ENCODE peak calls at places on chromosome 14, in eight cellular contexts. Y is heart left ventricle, V is AG04449, L is cardiac muscle cell, T is PC-9, U is AG09309, O is tibial nerve, S is fibroblast of lung. Q is an unnamed sample.

GRCh38 chr14:66099451-66099850 is 386.7 kb upstream of the CCDC196 start:
- DNase-seq in Y (no peak), V (no peak), L (no peak), T (no peak), U (no peak), O (no peak), S (no peak), Q (no peak)

GRCh38 chr14:32167907-32168306 is 33.9 kb upstream of the RNU6-7 start:
- DNase-seq in Y (no peak), V (no peak), L (no peak), T (no peak), U (no peak), O (no peak), S (no peak), Q (no peak)

GRCh38 chr14:36214476-36215216 is 38.1 kb upstream of the PTCSC3 start:
- DNase-seq in Y (no peak), V (no peak), L (no peak), T (no peak), U (no peak), O (no peak), S (no peak), Q (no peak)

GRCh38 chr14:60645191-60645590 is 4.1 kb downstream of the SIX1 start:
- DNase-seq in Y (no peak), V (no peak), L (no peak), T (no peak), U (no peak), O (no peak), S (no peak), Q (no peak)

GRCh38 chr14:29654910-29655590 is 272.6 kb downstream of the PRKD1 start:
- DNase-seq in Y (no peak), V (no peak), L (peak), T (no peak), U (no peak), O (no peak), S (peak), Q (no peak)

GRCh38 chr14:76778546-76779215 is 17.4 kb downstream of the VASH1 start:
- DNase-seq in Y (no peak), V (no peak), L (no peak), T (no peak), U (no peak), O (no peak), S (no peak), Q (no peak)

GRCh38 chr14:55125403-55125802 is 3.6 kb upstream of the LGALS3 start:
- DNase-seq in Y (no peak), V (no peak), L (no peak), T (peak), U (no peak), O (no peak), S (no peak), Q (no peak)

GRCh38 chr14:52080171-52080800 is 11.4 kb upstream of the NID2 start:
- DNase-seq in Y (no peak), V (no peak), L (peak), T (peak), U (no peak), O (no peak), S (peak), Q (no peak)

GRCh38 chr14:24403294-24404013 is 4.7 kb downstream of the NYNRIN start:
- DNase-seq in Y (no peak), V (no peak), L (peak), T (no peak), U (no peak), O (no peak), S (peak), Q (no peak)

GRCh38 chr14:55245657-55246268 is 25.5 kb upstream of the FBXO34 start:
- DNase-seq in Y (no peak), V (no peak), L (peak), T (no peak), U (no peak), O (no peak), S (peak), Q (peak)

GRCh38 chr14:49940805-49941421 is 48.0 kb downstream of the ARF6 start:
- DNase-seq in Y (no peak), V (peak), L (peak), T (no peak), U (peak), O (no peak), S (no peak), Q (no peak)

GRCh38 chr14:28609228-28609828 is 157.3 kb upstream of the FOXG1 start:
- DNase-seq in Y (no peak), V (peak), L (peak), T (peak), U (no peak), O (peak), S (peak), Q (peak)

GRCh38 chr14:50943261-50943942 is 881 bp downstream of the PYGL start:
- DNase-seq in Y (peak), V (no peak), L (peak), T (peak), U (no peak), O (peak), S (peak), Q (no peak)

GRCh38 chr14:52235434-52235833 is 32.1 kb upstream of the PTGDR start:
- DNase-seq in Y (no peak), V (no peak), L (no peak), T (no peak), U (no peak), O (no peak), S (no peak), Q (no peak)

GRCh38 chr14:91624757-91625156 is 107.1 kb downstream of the CATSPERB start:
- DNase-seq in Y (no peak), V (no peak), L (no peak), T (no peak), U (no peak), O (no peak), S (no peak), Q (no peak)

GRCh38 chr14:34971381-34971780 is 11.4 kb upstream of the SRP54 start:
- DNase-seq in Y (no peak), V (no peak), L (no peak), T (no peak), U (no peak), O (no peak), S (no peak), Q (no peak)

GRCh38 chr14:65100905-65101541 is 1.3 kb downstream of the MAX start:
- DNase-seq in Y (no peak), V (no peak), L (no peak), T (no peak), U (no peak), O (no peak), S (peak), Q (no peak)

GRCh38 chr14:102693006-102693755 is 84.1 kb upstream of the TRAF3 start:
- DNase-seq in Y (no peak), V (no peak), L (no peak), T (no peak), U (no peak), O (no peak), S (no peak), Q (no peak)

GRCh38 chr14:75301666-75302325 is 23.2 kb downstream of the FOS start:
- DNase-seq in Y (peak), V (no peak), L (peak), T (no peak), U (no peak), O (no peak), S (peak), Q (no peak)

GRCh38 chr14:34212574-34212973 is 249.5 kb downstream of the SPTSSA start:
- DNase-seq in Y (no peak), V (no peak), L (no peak), T (no peak), U (no peak), O (no peak), S (no peak), Q (no peak)

GRCh38 chr14:104897286-104898194 is 27.1 kb upstream of the PLD4 start:
- DNase-seq in Y (no peak), V (no peak), L (no peak), T (no peak), U (no peak), O (no peak), S (no peak), Q (no peak)

GRCh38 chr14:64899958-64900357 is 14.3 kb upstream of the CHURC1 start:
- DNase-seq in Y (no peak), V (no peak), L (peak), T (no peak), U (no peak), O (no peak), S (no peak), Q (no peak)

GRCh38 chr14:105476937-105477658 is 2.5 kb downstream of the CRIP2 start:
- DNase-seq in Y (peak), V (no peak), L (peak), T (no peak), U (no peak), O (no peak), S (no peak), Q (no peak)

GRCh38 chr14:30584058-30584630 is 25.2 kb downstream of the G2E3 start:
- DNase-seq in Y (no peak), V (no peak), L (no peak), T (no peak), U (no peak), O (no peak), S (peak), Q (no peak)

DNA sequence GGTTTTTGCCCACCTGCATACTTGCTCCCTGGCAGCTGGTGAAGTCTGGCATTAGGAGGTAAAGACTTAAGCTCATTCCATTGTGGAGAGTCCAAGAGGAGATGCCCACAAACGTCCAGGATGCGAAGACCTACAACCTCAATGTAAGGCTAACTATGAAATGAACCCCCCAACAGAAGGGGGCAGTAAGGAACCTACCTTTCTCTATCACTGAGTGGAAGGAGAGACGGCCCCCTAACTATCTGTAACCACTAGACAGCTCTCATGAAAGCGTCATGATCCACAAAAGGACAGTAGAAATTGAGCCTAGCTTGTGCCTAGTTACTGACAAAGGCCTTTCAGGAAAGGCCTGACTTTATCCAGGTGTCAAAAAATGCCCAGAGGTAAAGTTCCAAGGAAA is 55.3 kb downstream of the ZFYVE21 start:
- DNase-seq in Y (no peak), V (no peak), L (no peak), T (no peak), U (no peak), O (no peak), S (no peak), Q (no peak)
- TF ChIP-seq CTCF in Y (no peak), V (no peak), L (no peak), T (no peak), U (no peak), O (no peak), S (no peak), Q (no peak)

DNA sequence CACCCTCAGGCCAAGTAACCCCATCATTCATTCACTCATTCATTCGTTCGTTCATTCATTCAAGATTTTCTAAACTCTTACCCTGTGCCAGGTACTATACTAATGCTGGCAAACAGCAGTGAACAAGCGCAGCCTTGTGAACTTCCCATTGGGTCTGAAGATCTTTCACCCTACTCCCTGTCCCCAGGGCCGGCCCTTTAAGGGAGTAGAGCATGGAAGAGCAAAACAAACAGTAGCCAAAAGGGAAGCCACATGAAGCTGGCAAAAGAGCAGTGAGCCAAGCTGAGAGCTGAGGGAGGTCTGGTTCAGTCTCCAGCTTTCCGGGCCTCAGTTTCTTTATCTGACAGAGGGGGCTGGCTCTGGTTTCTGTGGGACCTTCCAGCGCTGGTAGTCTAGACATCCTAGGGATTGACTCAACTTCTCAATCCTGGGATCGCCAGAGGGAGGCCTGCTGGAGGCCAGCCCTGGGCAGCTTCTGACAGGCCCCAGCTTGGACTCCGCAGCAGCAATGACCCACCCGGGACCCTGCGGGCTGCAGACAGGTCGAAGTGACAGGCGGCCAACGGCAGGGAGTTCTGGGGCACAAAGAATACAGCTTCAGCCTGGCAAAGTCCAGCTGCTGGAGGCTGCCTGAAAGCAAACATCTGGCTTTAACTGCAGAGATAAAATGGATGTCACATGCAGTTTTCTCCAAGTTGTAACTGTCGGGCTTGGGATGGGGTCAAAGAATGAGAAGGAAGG is 27.1 kb downstream of the ACTN1 start:
- DNase-seq in Y (no peak), V (no peak), L (no peak), T (no peak), U (no peak), O (no peak), S (no peak), Q (no peak)
- H3K4me3 ChIP-seq in Y (no peak), V (peak), L (no peak), T (no peak), U (no peak), O (no peak), S (peak), Q (no peak)

DNA sequence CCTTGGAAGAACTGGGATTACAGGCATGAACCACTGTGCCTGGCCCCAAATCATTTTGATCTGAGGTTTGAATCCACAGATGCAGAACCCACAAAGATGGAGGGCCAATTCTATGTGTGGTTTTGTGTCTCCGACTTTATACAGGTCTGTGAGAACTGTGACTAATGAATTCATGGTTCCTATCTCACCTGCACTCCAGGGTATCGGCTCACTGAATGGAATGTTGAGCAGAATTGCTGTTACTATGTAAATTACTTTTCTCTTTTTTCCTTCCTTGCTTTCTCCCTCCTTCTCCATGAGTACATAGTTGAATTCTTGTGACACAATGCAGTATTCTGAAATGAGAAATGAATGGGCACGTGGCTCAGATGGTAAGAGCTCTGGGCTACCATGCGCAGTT is 21.1 kb upstream of the GALNT16 start:
- DNase-seq in Y (no peak), V (no peak), L (no peak), T (no peak), U (no peak), O (no peak), S (no peak), Q (no peak)
- TF ChIP-seq CTCF in Y (no peak), V (no peak), L (no peak), T (no peak), U (no peak), O (no peak), S (no peak), Q (no peak)

GRCh38 chr14:22836301-22837058 is at the start of gene MMP14:
- DNase-seq in Y (peak), V (no peak), L (peak), T (no peak), U (no peak), O (peak), S (peak), Q (peak)
- H3K4me3 ChIP-seq in Y (peak), V (peak), L (peak), T (peak), U (peak), O (peak), S (peak), Q (peak)

DNA sequence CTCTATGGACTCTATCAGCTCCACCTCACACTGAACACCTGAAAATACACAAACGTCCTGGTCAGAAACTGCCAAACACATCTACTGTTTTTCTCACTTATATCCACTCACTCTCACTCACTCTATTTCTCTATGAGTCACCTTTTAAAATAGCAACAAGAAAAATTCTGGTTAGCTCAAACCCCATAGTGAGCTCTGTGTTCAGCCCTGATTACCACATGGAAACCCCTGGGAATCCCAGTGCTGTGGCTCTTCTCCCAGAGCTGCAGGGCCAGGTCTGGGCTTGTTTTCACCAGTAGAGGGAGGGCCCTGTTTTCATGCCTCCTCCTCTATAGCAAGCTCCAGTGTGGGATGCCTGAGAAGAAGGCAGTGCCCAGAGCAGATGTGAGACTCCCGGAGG is 1126.1 kb downstream of the TMEM121 start:
- DNase-seq in Y (no peak), V (no peak), L (no peak), T (no peak), U (no peak), O (no peak), S (no peak), Q (no peak)
- TF ChIP-seq CTCF in Y (no peak), V (no peak), L (no peak), T (no peak), U (no peak), O (no peak), S (no peak), Q (no peak)